ENCODE peak calls at places on chromosome 15, in five cellular contexts. One of them, this sample, is unnamed.

GRCh38 chr15:43118276-43118675 is 12.4 kb upstream of the UBR1 start:
- DNase-seq in AG10803: no peak
- DNase-seq in ovary: no peak
- DNase-seq in stimulated activated CD4-positive, alpha-beta T cell treated with anti-CD3 and anti-CD28 coated beads, Interleukin-12 subunit alpha, Interleukin-12 subunit beta, amount 100 ng/mL, for 4 hours: no peak
- DNase-seq in RWPE1: no peak
- DNase-seq in this sample: no peak

GRCh38 chr15:93040288-93041158 is 48.5 kb downstream of the RGMA start:
- DNase-seq in AG10803: no peak
- DNase-seq in ovary: no peak
- DNase-seq in stimulated activated CD4-positive, alpha-beta T cell treated with anti-CD3 and anti-CD28 coated beads, Interleukin-12 subunit alpha, Interleukin-12 subunit beta, amount 100 ng/mL, for 4 hours: no peak
- DNase-seq in RWPE1: no peak
- DNase-seq in this sample: no peak

GRCh38 chr15:90774731-90775521 is 57.8 kb downstream of the BLM start:
- DNase-seq in AG10803: peak; percentile 66
- DNase-seq in ovary: no peak
- DNase-seq in stimulated activated CD4-positive, alpha-beta T cell treated with anti-CD3 and anti-CD28 coated beads, Interleukin-12 subunit alpha, Interleukin-12 subunit beta, amount 100 ng/mL, for 4 hours: no peak
- DNase-seq in RWPE1: peak; percentile 83
- DNase-seq in this sample: no peak

GRCh38 chr15:76342382-76343201 is 6.0 kb downstream of the ISL2 start:
- DNase-seq in AG10803: no peak
- DNase-seq in ovary: no peak
- DNase-seq in stimulated activated CD4-positive, alpha-beta T cell treated with anti-CD3 and anti-CD28 coated beads, Interleukin-12 subunit alpha, Interleukin-12 subunit beta, amount 100 ng/mL, for 4 hours: no peak
- DNase-seq in RWPE1: no peak
- DNase-seq in this sample: no peak

GRCh38 chr15:68334661-68335124 is 57.1 kb downstream of the FEM1B start:
- DNase-seq in AG10803: peak; percentile 78
- DNase-seq in ovary: no peak
- DNase-seq in stimulated activated CD4-positive, alpha-beta T cell treated with anti-CD3 and anti-CD28 coated beads, Interleukin-12 subunit alpha, Interleukin-12 subunit beta, amount 100 ng/mL, for 4 hours: no peak
- DNase-seq in RWPE1: no peak
- DNase-seq in this sample: no peak

GRCh38 chr15:72248514-72248913 is 17.5 kb upstream of the PKM start:
- DNase-seq in AG10803: no peak
- DNase-seq in ovary: no peak
- DNase-seq in stimulated activated CD4-positive, alpha-beta T cell treated with anti-CD3 and anti-CD28 coated beads, Interleukin-12 subunit alpha, Interleukin-12 subunit beta, amount 100 ng/mL, for 4 hours: no peak
- DNase-seq in RWPE1: no peak
- DNase-seq in this sample: no peak

GRCh38 chr15:46786886-46787285 is 930.4 kb upstream of the SEMA6D start:
- DNase-seq in AG10803: no peak
- DNase-seq in ovary: no peak
- DNase-seq in stimulated activated CD4-positive, alpha-beta T cell treated with anti-CD3 and anti-CD28 coated beads, Interleukin-12 subunit alpha, Interleukin-12 subunit beta, amount 100 ng/mL, for 4 hours: no peak
- DNase-seq in RWPE1: no peak
- DNase-seq in this sample: no peak

GRCh38 chr15:98360031-98360430 is 288.3 kb upstream of the IGF1R start:
- DNase-seq in AG10803: no peak
- DNase-seq in ovary: no peak
- DNase-seq in stimulated activated CD4-positive, alpha-beta T cell treated with anti-CD3 and anti-CD28 coated beads, Interleukin-12 subunit alpha, Interleukin-12 subunit beta, amount 100 ng/mL, for 4 hours: no peak
- DNase-seq in RWPE1: no peak
- DNase-seq in this sample: no peak

GRCh38 chr15:88995449-88995848 is 82.3 kb upstream of the MFGE8 start:
- DNase-seq in AG10803: peak; percentile 46
- DNase-seq in ovary: no peak
- DNase-seq in stimulated activated CD4-positive, alpha-beta T cell treated with anti-CD3 and anti-CD28 coated beads, Interleukin-12 subunit alpha, Interleukin-12 subunit beta, amount 100 ng/mL, for 4 hours: no peak
- DNase-seq in RWPE1: no peak
- DNase-seq in this sample: no peak

GRCh38 chr15:71449363-71449762 is 334.1 kb downstream of the THSD4 start:
- DNase-seq in AG10803: no peak
- DNase-seq in ovary: no peak
- DNase-seq in stimulated activated CD4-positive, alpha-beta T cell treated with anti-CD3 and anti-CD28 coated beads, Interleukin-12 subunit alpha, Interleukin-12 subunit beta, amount 100 ng/mL, for 4 hours: no peak
- DNase-seq in RWPE1: no peak
- DNase-seq in this sample: no peak

GRCh38 chr15:92886815-92887214 is 13.3 kb upstream of the CHD2 start:
- DNase-seq in AG10803: no peak
- DNase-seq in ovary: no peak
- DNase-seq in stimulated activated CD4-positive, alpha-beta T cell treated with anti-CD3 and anti-CD28 coated beads, Interleukin-12 subunit alpha, Interleukin-12 subunit beta, amount 100 ng/mL, for 4 hours: no peak
- DNase-seq in RWPE1: no peak
- DNase-seq in this sample: no peak

GRCh38 chr15:76345880-76346665 is 9.5 kb downstream of the ISL2 start:
- DNase-seq in AG10803: no peak
- DNase-seq in ovary: no peak
- DNase-seq in stimulated activated CD4-positive, alpha-beta T cell treated with anti-CD3 and anti-CD28 coated beads, Interleukin-12 subunit alpha, Interleukin-12 subunit beta, amount 100 ng/mL, for 4 hours: no peak
- DNase-seq in RWPE1: peak; percentile 38
- DNase-seq in this sample: peak; percentile 55

GRCh38 chr15:82964890-82965289 is 12.4 kb upstream of the HOMER2 start:
- DNase-seq in AG10803: no peak
- DNase-seq in ovary: no peak
- DNase-seq in stimulated activated CD4-positive, alpha-beta T cell treated with anti-CD3 and anti-CD28 coated beads, Interleukin-12 subunit alpha, Interleukin-12 subunit beta, amount 100 ng/mL, for 4 hours: no peak
- DNase-seq in RWPE1: no peak
- DNase-seq in this sample: no peak

GRCh38 chr15:65004993-65005392 is 15.3 kb upstream of the SPG21 start:
- DNase-seq in AG10803: no peak
- DNase-seq in ovary: no peak
- DNase-seq in stimulated activated CD4-positive, alpha-beta T cell treated with anti-CD3 and anti-CD28 coated beads, Interleukin-12 subunit alpha, Interleukin-12 subunit beta, amount 100 ng/mL, for 4 hours: no peak
- DNase-seq in RWPE1: no peak
- DNase-seq in this sample: no peak

GRCh38 chr15:33149919-33150318 is 44.6 kb downstream of the FMN1 start:
- DNase-seq in AG10803: peak; percentile 53
- DNase-seq in ovary: no peak
- DNase-seq in stimulated activated CD4-positive, alpha-beta T cell treated with anti-CD3 and anti-CD28 coated beads, Interleukin-12 subunit alpha, Interleukin-12 subunit beta, amount 100 ng/mL, for 4 hours: no peak
- DNase-seq in RWPE1: no peak
- DNase-seq in this sample: no peak

GRCh38 chr15:81284256-81285031 is 39.5 kb downstream of the STARD5 start:
- DNase-seq in AG10803: no peak
- DNase-seq in ovary: no peak
- DNase-seq in stimulated activated CD4-positive, alpha-beta T cell treated with anti-CD3 and anti-CD28 coated beads, Interleukin-12 subunit alpha, Interleukin-12 subunit beta, amount 100 ng/mL, for 4 hours: no peak
- DNase-seq in RWPE1: no peak
- DNase-seq in this sample: no peak

GRCh38 chr15:59443341-59444081 is 5.5 kb downstream of the FAM81A start:
- DNase-seq in AG10803: no peak
- DNase-seq in ovary: no peak
- DNase-seq in stimulated activated CD4-positive, alpha-beta T cell treated with anti-CD3 and anti-CD28 coated beads, Interleukin-12 subunit alpha, Interleukin-12 subunit beta, amount 100 ng/mL, for 4 hours: no peak
- DNase-seq in RWPE1: no peak
- DNase-seq in this sample: no peak

GRCh38 chr15:66771351-66771650 is 69.3 kb downstream of the SMAD6 start:
- DNase-seq in AG10803: no peak
- DNase-seq in ovary: no peak
- DNase-seq in stimulated activated CD4-positive, alpha-beta T cell treated with anti-CD3 and anti-CD28 coated beads, Interleukin-12 subunit alpha, Interleukin-12 subunit beta, amount 100 ng/mL, for 4 hours: no peak
- DNase-seq in RWPE1: no peak
- DNase-seq in this sample: no peak

GRCh38 chr15:75237316-75237982 is 20.7 kb upstream of the GOLGA6C start:
- DNase-seq in AG10803: no peak
- DNase-seq in ovary: no peak
- DNase-seq in stimulated activated CD4-positive, alpha-beta T cell treated with anti-CD3 and anti-CD28 coated beads, Interleukin-12 subunit alpha, Interleukin-12 subunit beta, amount 100 ng/mL, for 4 hours: no peak
- DNase-seq in RWPE1: no peak
- DNase-seq in this sample: peak; percentile 1

GRCh38 chr15:72252663-72253299 is 19.6 kb downstream of the PARP6 start:
- DNase-seq in AG10803: no peak
- DNase-seq in ovary: no peak
- DNase-seq in stimulated activated CD4-positive, alpha-beta T cell treated with anti-CD3 and anti-CD28 coated beads, Interleukin-12 subunit alpha, Interleukin-12 subunit beta, amount 100 ng/mL, for 4 hours: no peak
- DNase-seq in RWPE1: no peak
- DNase-seq in this sample: no peak

GRCh38 chr15:76865548-76865991 is 39.6 kb downstream of the SCAPER start:
- DNase-seq in AG10803: no peak
- DNase-seq in ovary: no peak
- DNase-seq in stimulated activated CD4-positive, alpha-beta T cell treated with anti-CD3 and anti-CD28 coated beads, Interleukin-12 subunit alpha, Interleukin-12 subunit beta, amount 100 ng/mL, for 4 hours: no peak
- DNase-seq in RWPE1: no peak
- DNase-seq in this sample: no peak

GRCh38 chr15:45099549-45100165 is 14.3 kb downstream of the DUOX2 start:
- DNase-seq in AG10803: no peak
- DNase-seq in ovary: no peak
- DNase-seq in stimulated activated CD4-positive, alpha-beta T cell treated with anti-CD3 and anti-CD28 coated beads, Interleukin-12 subunit alpha, Interleukin-12 subunit beta, amount 100 ng/mL, for 4 hours: no peak
- DNase-seq in RWPE1: no peak
- DNase-seq in this sample: no peak

GRCh38 chr15:66306381-66306780 is 13.0 kb downstream of the DIS3L start:
- DNase-seq in AG10803: no peak
- DNase-seq in ovary: no peak
- DNase-seq in stimulated activated CD4-positive, alpha-beta T cell treated with anti-CD3 and anti-CD28 coated beads, Interleukin-12 subunit alpha, Interleukin-12 subunit beta, amount 100 ng/mL, for 4 hours: no peak
- DNase-seq in RWPE1: no peak
- DNase-seq in this sample: no peak

GRCh38 chr15:27067175-27067574 is 96.2 kb downstream of the GABRG3 start:
- DNase-seq in AG10803: no peak
- DNase-seq in ovary: no peak
- DNase-seq in stimulated activated CD4-positive, alpha-beta T cell treated with anti-CD3 and anti-CD28 coated beads, Interleukin-12 subunit alpha, Interleukin-12 subunit beta, amount 100 ng/mL, for 4 hours: no peak
- DNase-seq in RWPE1: no peak
- DNase-seq in this sample: no peak

GRCh38 chr15:64637412-64637811 is 138.0 kb downstream of the RBPMS2 start:
- DNase-seq in AG10803: no peak
- DNase-seq in ovary: no peak
- DNase-seq in stimulated activated CD4-positive, alpha-beta T cell treated with anti-CD3 and anti-CD28 coated beads, Interleukin-12 subunit alpha, Interleukin-12 subunit beta, amount 100 ng/mL, for 4 hours: no peak
- DNase-seq in RWPE1: no peak
- DNase-seq in this sample: no peak

GRCh38 chr15:63348392-63348791 is 33.3 kb downstream of the CA12 start:
- DNase-seq in AG10803: peak; percentile 73
- DNase-seq in ovary: peak; percentile 21
- DNase-seq in stimulated activated CD4-positive, alpha-beta T cell treated with anti-CD3 and anti-CD28 coated beads, Interleukin-12 subunit alpha, Interleukin-12 subunit beta, amount 100 ng/mL, for 4 hours: no peak
- DNase-seq in RWPE1: peak; percentile 79
- DNase-seq in this sample: no peak

GRCh38 chr15:101657968-101658784 is 6.0 kb upstream of the TM2D3 start:
- DNase-seq in AG10803: no peak
- DNase-seq in ovary: no peak
- DNase-seq in stimulated activated CD4-positive, alpha-beta T cell treated with anti-CD3 and anti-CD28 coated beads, Interleukin-12 subunit alpha, Interleukin-12 subunit beta, amount 100 ng/mL, for 4 hours: no peak
- DNase-seq in RWPE1: no peak
- DNase-seq in this sample: no peak

GRCh38 chr15:70792171-70792573 is 28.8 kb upstream of the UACA start:
- DNase-seq in AG10803: peak; percentile 71
- DNase-seq in ovary: no peak
- DNase-seq in stimulated activated CD4-positive, alpha-beta T cell treated with anti-CD3 and anti-CD28 coated beads, Interleukin-12 subunit alpha, Interleukin-12 subunit beta, amount 100 ng/mL, for 4 hours: no peak
- DNase-seq in RWPE1: no peak
- DNase-seq in this sample: no peak

GRCh38 chr15:44541282-44541958 is 4.5 kb downstream of the EIF3J start:
- DNase-seq in AG10803: peak; percentile 91
- DNase-seq in ovary: no peak
- DNase-seq in stimulated activated CD4-positive, alpha-beta T cell treated with anti-CD3 and anti-CD28 coated beads, Interleukin-12 subunit alpha, Interleukin-12 subunit beta, amount 100 ng/mL, for 4 hours: no peak
- DNase-seq in RWPE1: peak; percentile 21
- DNase-seq in this sample: no peak

GRCh38 chr15:33089878-33090757 is 104.4 kb downstream of the FMN1 start:
- DNase-seq in AG10803: peak; percentile 69
- DNase-seq in ovary: no peak
- DNase-seq in stimulated activated CD4-positive, alpha-beta T cell treated with anti-CD3 and anti-CD28 coated beads, Interleukin-12 subunit alpha, Interleukin-12 subunit beta, amount 100 ng/mL, for 4 hours: no peak
- DNase-seq in RWPE1: peak; percentile 52
- DNase-seq in this sample: no peak

GRCh38 chr15:77577350-77577749 is 55.4 kb downstream of the LINGO1 start:
- DNase-seq in AG10803: no peak
- DNase-seq in ovary: no peak
- DNase-seq in stimulated activated CD4-positive, alpha-beta T cell treated with anti-CD3 and anti-CD28 coated beads, Interleukin-12 subunit alpha, Interleukin-12 subunit beta, amount 100 ng/mL, for 4 hours: no peak
- DNase-seq in RWPE1: no peak
- DNase-seq in this sample: no peak

GRCh38 chr15:62428851-62429250 is 263.8 kb upstream of the C2CD4B start:
- DNase-seq in AG10803: no peak
- DNase-seq in ovary: no peak
- DNase-seq in stimulated activated CD4-positive, alpha-beta T cell treated with anti-CD3 and anti-CD28 coated beads, Interleukin-12 subunit alpha, Interleukin-12 subunit beta, amount 100 ng/mL, for 4 hours: no peak
- DNase-seq in RWPE1: no peak
- DNase-seq in this sample: no peak

GRCh38 chr15:28975766-28976179 is 90.0 kb downstream of the APBA2 start:
- DNase-seq in AG10803: peak; percentile 6
- DNase-seq in ovary: no peak
- DNase-seq in stimulated activated CD4-positive, alpha-beta T cell treated with anti-CD3 and anti-CD28 coated beads, Interleukin-12 subunit alpha, Interleukin-12 subunit beta, amount 100 ng/mL, for 4 hours: peak; percentile 60
- DNase-seq in RWPE1: peak; percentile 76
- DNase-seq in this sample: peak; percentile 43

GRCh38 chr15:66156310-66156975 is 97.1 kb downstream of the MEGF11 start:
- DNase-seq in AG10803: no peak
- DNase-seq in ovary: no peak
- DNase-seq in stimulated activated CD4-positive, alpha-beta T cell treated with anti-CD3 and anti-CD28 coated beads, Interleukin-12 subunit alpha, Interleukin-12 subunit beta, amount 100 ng/mL, for 4 hours: no peak
- DNase-seq in RWPE1: no peak
- DNase-seq in this sample: no peak

GRCh38 chr15:65132841-65133549 is 613 bp downstream of the PDCD7 start:
- DNase-seq in AG10803: peak; percentile 38
- DNase-seq in ovary: no peak
- DNase-seq in stimulated activated CD4-positive, alpha-beta T cell treated with anti-CD3 and anti-CD28 coated beads, Interleukin-12 subunit alpha, Interleukin-12 subunit beta, amount 100 ng/mL, for 4 hours: peak; percentile 3
- DNase-seq in RWPE1: peak; percentile 66
- DNase-seq in this sample: peak; percentile 66

GRCh38 chr15:55552926-55553325 is 35.2 kb downstream of the PYGO1 start:
- DNase-seq in AG10803: peak; percentile 18
- DNase-seq in ovary: no peak
- DNase-seq in stimulated activated CD4-positive, alpha-beta T cell treated with anti-CD3 and anti-CD28 coated beads, Interleukin-12 subunit alpha, Interleukin-12 subunit beta, amount 100 ng/mL, for 4 hours: no peak
- DNase-seq in RWPE1: no peak
- DNase-seq in this sample: no peak

This sample was measured in GM12891.